ENCODE peak calls at places on chromosomes 2 and 18, in nine cellular contexts. E, D, P, K, R, V, O, G and X are unnamed samples.

GRCh38 chr2:189254268-189254883 is 74.8 kb upstream of the COL5A2 start:
- DNase-seq in E (no peak), D (no peak), P (peak; percentile 40), K (peak; percentile 67), R (no peak), V (no peak), O (peak; percentile 30), G (peak; percentile 21), X (peak; percentile 86)

GRCh38 chr18:49460958-49461601 is 635 bp upstream of the DYM start:
- DNase-seq in E (no peak), D (no peak), P (no peak), K (no peak), R (no peak), V (no peak), O (peak; percentile 43), G (no peak), X (peak; percentile 64)

GRCh38 chr2:172179045-172179742 is 76.5 kb upstream of the DLX2 start:
- DNase-seq in E (no peak), D (no peak), P (no peak), K (no peak), R (no peak), V (peak; percentile 86), O (no peak), G (no peak), X (no peak)

GRCh38 chr2:240131941-240132650 is 4.0 kb downstream of the COPS9 start:
- DNase-seq in E (no peak), D (no peak), P (peak; percentile 7), K (no peak), R (peak; percentile 13), V (no peak), O (no peak), G (no peak), X (no peak)

GRCh38 chr2:168244318-168244717 is 3.1 kb downstream of the STK39 start:
- DNase-seq in E (peak; percentile 46), D (peak; percentile 24), P (no peak), K (no peak), R (peak; percentile 55), V (no peak), O (no peak), G (no peak), X (no peak)

GRCh38 chr2:153179808-153180207 is 298.8 kb downstream of the RPRM start:
- DNase-seq in E (no peak), D (no peak), P (no peak), K (no peak), R (no peak), V (no peak), O (no peak), G (no peak), X (no peak)

GRCh38 chr18:74396252-74397204 is 60.6 kb downstream of the DIPK1C start:
- DNase-seq in E (no peak), D (peak; percentile 11), P (no peak), K (no peak), R (no peak), V (no peak), O (no peak), G (no peak), X (no peak)

GRCh38 chr2:232339121-232340081 is 39.1 kb upstream of the ALPP start:
- DNase-seq in E (no peak), D (no peak), P (no peak), K (no peak), R (peak; percentile 29), V (no peak), O (no peak), G (no peak), X (no peak)

GRCh38 chr2:101368371-101368770 is 18.9 kb downstream of the CREG2 start:
- DNase-seq in E (no peak), D (peak; percentile 46), P (no peak), K (no peak), R (no peak), V (no peak), O (no peak), G (no peak), X (no peak)

GRCh38 chr2:177242136-177242987 is 22.2 kb downstream of the NFE2L2 start:
- DNase-seq in E (no peak), D (peak; percentile 87), P (no peak), K (no peak), R (no peak), V (peak; percentile 56), O (peak; percentile 74), G (no peak), X (peak; percentile 78)

GRCh38 chr18:32049393-32050161 is 31.0 kb downstream of the RNF125 start:
- DNase-seq in E (no peak), D (peak; percentile 26), P (no peak), K (peak; percentile 37), R (no peak), V (no peak), O (no peak), G (no peak), X (no peak)

GRCh38 chr2:239804161-239805042 is 220.7 kb downstream of the NDUFA10 start:
- DNase-seq in E (no peak), D (no peak), P (no peak), K (no peak), R (no peak), V (no peak), O (no peak), G (no peak), X (no peak)

GRCh38 chr2:112648081-112648480 is 2.3 kb downstream of the SLC20A1 start:
- DNase-seq in E (no peak), D (peak; percentile 17), P (no peak), K (no peak), R (peak; percentile 61), V (no peak), O (no peak), G (no peak), X (no peak)

GRCh38 chr2:30629866-30630265 is 177.4 kb downstream of the CAPN13 start:
- DNase-seq in E (no peak), D (no peak), P (no peak), K (no peak), R (no peak), V (no peak), O (peak; percentile 84), G (no peak), X (peak; percentile 4)

GRCh38 chr2:143768991-143769390 is 639.8 kb downstream of the ARHGAP15 start:
- DNase-seq in E (no peak), D (no peak), P (no peak), K (no peak), R (no peak), V (no peak), O (no peak), G (no peak), X (no peak)

GRCh38 chr2:43220982-43221659 is 5.3 kb downstream of the ZFP36L2 start:
- DNase-seq in E (peak; percentile 41), D (peak; percentile 89), P (peak; percentile 88), K (peak; percentile 75), R (peak; percentile 47), V (no peak), O (peak; percentile 55), G (no peak), X (peak; percentile 95)

GRCh38 chr2:43212931-43213330 is 13.5 kb downstream of the ZFP36L2 start:
- DNase-seq in E (no peak), D (no peak), P (no peak), K (peak; percentile 47), R (no peak), V (no peak), O (no peak), G (peak; percentile 40), X (no peak)

GRCh38 chr2:171056307-171056706 is 104.4 kb downstream of the TLK1 start:
- DNase-seq in E (no peak), D (no peak), P (no peak), K (no peak), R (no peak), V (no peak), O (peak; percentile 18), G (no peak), X (no peak)

GRCh38 chr18:30727849-30728248 is 314.7 kb downstream of the DSC3 start:
- DNase-seq in E (no peak), D (no peak), P (no peak), K (no peak), R (no peak), V (no peak), O (no peak), G (no peak), X (no peak)

GRCh38 chr2:197571622-197572271 is 55.9 kb downstream of the MOB4 start:
- DNase-seq in E (no peak), D (no peak), P (no peak), K (no peak), R (no peak), V (no peak), O (peak; percentile 15), G (no peak), X (no peak)

GRCh38 chr2:17300141-17300540 is 218.1 kb downstream of the RAD51AP2 start:
- DNase-seq in E (no peak), D (peak; percentile 14), P (no peak), K (no peak), R (no peak), V (no peak), O (peak; percentile 90), G (no peak), X (peak; percentile 59)

GRCh38 chr2:187867165-187867564 is 312.9 kb upstream of the TFPI start:
- DNase-seq in E (no peak), D (no peak), P (no peak), K (no peak), R (no peak), V (no peak), O (no peak), G (no peak), X (no peak)
- H3K4me3 ChIP-seq in E (no peak overlapping the region), D (no peak overlapping the region), P (no peak overlapping the region), K (no peak overlapping the region), R (no peak overlapping the region), V (no peak overlapping the region), O (no peak overlapping the region), G (no peak overlapping the region), X (no peak overlapping the region)

GRCh38 chr18:63158012-63158631 is 161.4 kb downstream of the BCL2 start:
- DNase-seq in E (no peak), D (no peak), P (no peak), K (no peak), R (no peak), V (no peak), O (no peak), G (no peak), X (no peak)
- H3K4me3 ChIP-seq in E (peak overlapping the region; percentile 56), D (no peak overlapping the region), P (no peak overlapping the region), K (peak overlapping the region; percentile 3), R (no peak overlapping the region), V (no peak overlapping the region), O (no peak overlapping the region), G (no peak overlapping the region), X (no peak overlapping the region)

DNA sequence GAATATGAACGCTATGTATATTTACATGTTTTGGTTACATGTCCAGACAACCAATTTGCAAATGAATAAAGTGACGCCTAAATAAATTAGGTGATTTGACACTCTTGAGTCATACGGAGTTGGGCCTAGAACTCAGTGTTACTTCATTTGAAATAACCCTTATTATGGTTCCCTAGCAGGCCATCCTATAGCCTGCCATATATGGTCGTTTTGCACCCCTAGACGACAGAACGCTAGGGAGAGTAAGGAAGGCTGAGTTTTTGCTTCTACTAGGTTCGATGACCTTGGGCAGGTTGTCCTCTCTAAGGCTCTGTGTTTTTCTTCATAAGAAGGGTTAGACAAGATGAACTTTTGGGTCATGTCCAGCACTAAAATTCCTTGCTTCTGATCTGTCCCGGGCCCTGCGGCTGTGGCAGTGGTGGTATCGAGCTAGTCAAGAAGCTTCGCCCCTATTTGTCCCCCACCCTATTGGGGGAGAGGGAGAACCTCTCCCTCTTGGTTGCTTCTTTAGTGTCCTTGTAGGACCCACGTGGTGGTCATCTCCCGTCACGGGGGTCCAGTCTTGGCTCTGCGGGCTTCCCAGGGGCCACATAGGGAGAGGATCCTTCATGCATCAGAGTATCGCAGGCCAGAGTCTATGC is 574 bp upstream of the EML4 start:
- DNase-seq in E (no peak), D (no peak), P (no peak), K (no peak), R (no peak), V (no peak), O (no peak), G (no peak), X (no peak)
- H3K4me3 ChIP-seq in E (peak overlapping the region; percentile 28), D (no peak overlapping the region), P (no peak overlapping the region), K (peak overlapping the region; percentile 94), R (no peak overlapping the region), V (peak overlapping the region; percentile 7), O (peak overlapping the region; percentile 28), G (no peak overlapping the region), X (peak overlapping the region; percentile 28)

GRCh38 chr2:69307696-69308064 is 79.3 kb downstream of the GFPT1 start:
- DNase-seq in E (no peak), D (no peak), P (no peak), K (no peak), R (no peak), V (no peak), O (no peak), G (no peak), X (no peak)
- H3K4me3 ChIP-seq in E (no peak overlapping the region), D (no peak overlapping the region), P (no peak overlapping the region), K (peak overlapping the region; percentile 67), R (peak overlapping the region; percentile 50), V (peak overlapping the region; percentile 73), O (no peak overlapping the region), G (no peak overlapping the region), X (no peak overlapping the region)